ENCODE peak calls at places on chromosomes 3 and 15, in six cellular contexts. One of them, this sample, is unnamed. For H3K27me3 and H3K9me3, the result is how much of the 10 kb centered on the place peaks cover.

GRCh38 chr15:90203922-90204321 is 2.8 kb downstream of the SEMA4B start:
- DNase-seq in right cardiac atrium: peak
- DNase-seq in body of pancreas: peak
- DNase-seq in HCT116: no peak
- DNase-seq in fibroblast of lung: no peak
- DNase-seq in GM23248: no peak
- DNase-seq in this sample: no peak

GRCh38 chr3:64109438-64109837 is 86.1 kb upstream of the PSMD6 start:
- DNase-seq in body of pancreas: peak
- DNase-seq in fibroblast of lung: no peak
- DNase-seq in right cardiac atrium: peak
- DNase-seq in GM23248: no peak
- DNase-seq in HCT116: no peak
- DNase-seq in this sample: no peak

GRCh38 chr15:90903733-90904536 is 833 bp downstream of the MAN2A2 start:
- DNase-seq in fibroblast of lung: no peak
- DNase-seq in GM23248: no peak
- DNase-seq in HCT116: no peak
- DNase-seq in right cardiac atrium: peak
- DNase-seq in body of pancreas: peak
- DNase-seq in this sample: no peak

GRCh38 chr3:195904364-195904763 is 4.0 kb downstream of the TNK2 start:
- DNase-seq in body of pancreas: no peak
- DNase-seq in GM23248: no peak
- DNase-seq in HCT116: no peak
- DNase-seq in right cardiac atrium: no peak
- DNase-seq in fibroblast of lung: no peak
- DNase-seq in this sample: no peak

GRCh38 chr3:188830955-188831354 is 340.8 kb upstream of the TPRG1 start:
- DNase-seq in right cardiac atrium: no peak
- DNase-seq in body of pancreas: no peak
- DNase-seq in GM23248: peak
- DNase-seq in HCT116: no peak
- DNase-seq in fibroblast of lung: peak
- DNase-seq in this sample: no peak

GRCh38 chr3:82163907-82164520 is 402.6 kb upstream of the GBE1 start:
- DNase-seq in right cardiac atrium: no peak
- DNase-seq in HCT116: peak
- DNase-seq in GM23248: peak
- DNase-seq in body of pancreas: no peak
- DNase-seq in fibroblast of lung: peak
- DNase-seq in this sample: no peak

GRCh38 chr3:174440350-174440716 is 418.8 kb upstream of the NAALADL2 start:
- DNase-seq in GM23248: peak
- DNase-seq in body of pancreas: peak
- DNase-seq in HCT116: no peak
- DNase-seq in right cardiac atrium: peak
- DNase-seq in fibroblast of lung: peak
- DNase-seq in this sample: peak

GRCh38 chr15:61880079-61880478 is 180.2 kb downstream of the VPS13C start:
- DNase-seq in HCT116: no peak
- DNase-seq in right cardiac atrium: no peak
- DNase-seq in fibroblast of lung: no peak
- DNase-seq in body of pancreas: no peak
- DNase-seq in GM23248: no peak
- DNase-seq in this sample: no peak

GRCh38 chr3:24145481-24145880 is 200.4 kb downstream of the NR1D2 start:
- DNase-seq in body of pancreas: no peak
- DNase-seq in GM23248: peak
- DNase-seq in fibroblast of lung: no peak
- DNase-seq in right cardiac atrium: no peak
- DNase-seq in HCT116: no peak
- DNase-seq in this sample: no peak

GRCh38 chr3:184596886-184597575 is 35.4 kb downstream of the EPHB3 start:
- DNase-seq in body of pancreas: no peak
- DNase-seq in right cardiac atrium: peak
- DNase-seq in GM23248: no peak
- DNase-seq in HCT116: no peak
- DNase-seq in fibroblast of lung: no peak
- DNase-seq in this sample: no peak

GRCh38 chr3:141594357-141594756 is 107.5 kb downstream of the RASA2 start:
- DNase-seq in body of pancreas: no peak
- DNase-seq in HCT116: no peak
- DNase-seq in fibroblast of lung: no peak
- DNase-seq in GM23248: no peak
- DNase-seq in right cardiac atrium: no peak
- DNase-seq in this sample: no peak

GRCh38 chr3:169489775-169490546 is 173.6 kb downstream of the MECOM start:
- DNase-seq in body of pancreas: no peak
- DNase-seq in fibroblast of lung: no peak
- DNase-seq in HCT116: no peak
- DNase-seq in right cardiac atrium: no peak
- DNase-seq in GM23248: no peak
- DNase-seq in this sample: no peak

GRCh38 chr3:42518800-42519567 is 16.5 kb downstream of the VIPR1 start:
- DNase-seq in HCT116: no peak
- DNase-seq in fibroblast of lung: no peak
- DNase-seq in body of pancreas: no peak
- DNase-seq in GM23248: no peak
- DNase-seq in right cardiac atrium: peak
- DNase-seq in this sample: no peak

GRCh38 chr3:175422744-175423143 is 563.6 kb downstream of the NAALADL2 start:
- DNase-seq in body of pancreas: no peak
- DNase-seq in HCT116: no peak
- DNase-seq in fibroblast of lung: no peak
- DNase-seq in GM23248: no peak
- DNase-seq in right cardiac atrium: no peak
- DNase-seq in this sample: no peak

DNA sequence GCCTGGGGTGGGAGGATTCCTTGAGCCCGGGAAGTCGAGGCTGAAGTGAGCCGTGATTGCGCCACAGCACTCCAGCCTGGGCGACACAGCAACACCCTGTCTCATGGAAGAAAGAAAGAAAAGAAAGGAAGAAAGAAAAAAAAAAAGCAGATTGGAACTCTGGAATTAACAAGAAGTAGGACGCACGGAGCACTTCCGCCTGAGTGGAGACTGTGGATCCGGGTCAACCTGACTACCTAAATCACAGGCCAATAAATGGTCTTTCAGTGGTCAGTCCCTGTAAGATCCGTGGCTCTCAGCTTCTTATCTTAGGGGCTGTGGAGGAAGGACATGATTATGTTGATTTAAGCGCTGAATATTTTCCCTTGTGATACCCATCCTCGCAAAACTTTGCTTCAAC is 2.4 kb upstream of the PPARG start:
- DNase-seq in right cardiac atrium: no peak
- DNase-seq in HCT116: no peak
- DNase-seq in body of pancreas: no peak
- DNase-seq in GM23248: no peak
- DNase-seq in fibroblast of lung: no peak
- DNase-seq in this sample: no peak
- H3K27me3 ChIP-seq in right cardiac atrium: under half
- H3K27me3 ChIP-seq in HCT116: under half
- H3K27me3 ChIP-seq in body of pancreas: under half
- H3K27me3 ChIP-seq in GM23248: under half
- H3K27me3 ChIP-seq in fibroblast of lung: under half
- H3K27me3 ChIP-seq in this sample: under half

GRCh38 chr15:79918278-79918677 is 21.5 kb upstream of the MTHFS start:
- DNase-seq in right cardiac atrium: no peak
- DNase-seq in fibroblast of lung: no peak
- DNase-seq in GM23248: no peak
- DNase-seq in body of pancreas: no peak
- DNase-seq in HCT116: no peak
- DNase-seq in this sample: no peak

GRCh38 chr15:79922512-79923067 is 25.8 kb upstream of the MTHFS start:
- DNase-seq in fibroblast of lung: peak
- DNase-seq in right cardiac atrium: no peak
- DNase-seq in GM23248: no peak
- DNase-seq in body of pancreas: no peak
- DNase-seq in HCT116: no peak
- DNase-seq in this sample: no peak

GRCh38 chr15:79919749-79920511 is 23.1 kb upstream of the MTHFS start:
- DNase-seq in fibroblast of lung: no peak
- DNase-seq in body of pancreas: no peak
- DNase-seq in HCT116: no peak
- DNase-seq in GM23248: no peak
- DNase-seq in right cardiac atrium: no peak
- DNase-seq in this sample: no peak

GRCh38 chr15:79916424-79916823 is 19.6 kb upstream of the MTHFS start:
- DNase-seq in body of pancreas: no peak
- DNase-seq in fibroblast of lung: peak
- DNase-seq in right cardiac atrium: no peak
- DNase-seq in HCT116: no peak
- DNase-seq in GM23248: no peak
- DNase-seq in this sample: no peak

GRCh38 chr15:79919090-79919748 is 22.4 kb upstream of the MTHFS start:
- DNase-seq in HCT116: no peak
- DNase-seq in right cardiac atrium: no peak
- DNase-seq in GM23248: no peak
- DNase-seq in body of pancreas: no peak
- DNase-seq in fibroblast of lung: no peak
- DNase-seq in this sample: no peak
- H3K9me3 ChIP-seq in HCT116: under half
- H3K9me3 ChIP-seq in right cardiac atrium: under half
- H3K9me3 ChIP-seq in GM23248: under half
- H3K9me3 ChIP-seq in body of pancreas: under half
- H3K9me3 ChIP-seq in fibroblast of lung: under half
- H3K9me3 ChIP-seq in this sample: half or more

DNA sequence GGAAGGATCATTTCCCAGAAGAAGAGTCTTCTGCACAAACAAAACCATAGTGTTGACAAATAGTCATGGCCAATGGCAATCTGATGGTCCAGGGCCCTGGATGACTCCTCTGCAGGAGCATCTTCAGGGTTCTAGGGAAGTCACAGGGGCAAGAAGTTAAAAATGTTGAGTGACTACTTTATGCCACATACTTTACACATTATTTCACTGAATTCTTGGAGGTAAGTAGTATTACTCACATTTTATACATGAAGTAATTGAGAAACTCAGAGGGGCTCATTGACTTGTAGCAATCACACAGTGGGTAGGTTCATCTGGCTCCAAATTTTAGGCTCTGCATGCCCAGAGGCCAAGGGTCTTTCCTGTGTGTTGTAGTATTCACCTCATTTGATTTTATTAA is 430.2 kb upstream of the MCTP2 start:
- DNase-seq in right cardiac atrium: no peak
- DNase-seq in GM23248: peak
- DNase-seq in fibroblast of lung: no peak
- DNase-seq in body of pancreas: no peak
- DNase-seq in HCT116: no peak
- DNase-seq in this sample: peak
- H3K27me3 ChIP-seq in right cardiac atrium: under half
- H3K27me3 ChIP-seq in GM23248: under half
- H3K27me3 ChIP-seq in fibroblast of lung: under half
- H3K27me3 ChIP-seq in body of pancreas: under half
- H3K27me3 ChIP-seq in HCT116: under half
- H3K27me3 ChIP-seq in this sample: under half

DNA sequence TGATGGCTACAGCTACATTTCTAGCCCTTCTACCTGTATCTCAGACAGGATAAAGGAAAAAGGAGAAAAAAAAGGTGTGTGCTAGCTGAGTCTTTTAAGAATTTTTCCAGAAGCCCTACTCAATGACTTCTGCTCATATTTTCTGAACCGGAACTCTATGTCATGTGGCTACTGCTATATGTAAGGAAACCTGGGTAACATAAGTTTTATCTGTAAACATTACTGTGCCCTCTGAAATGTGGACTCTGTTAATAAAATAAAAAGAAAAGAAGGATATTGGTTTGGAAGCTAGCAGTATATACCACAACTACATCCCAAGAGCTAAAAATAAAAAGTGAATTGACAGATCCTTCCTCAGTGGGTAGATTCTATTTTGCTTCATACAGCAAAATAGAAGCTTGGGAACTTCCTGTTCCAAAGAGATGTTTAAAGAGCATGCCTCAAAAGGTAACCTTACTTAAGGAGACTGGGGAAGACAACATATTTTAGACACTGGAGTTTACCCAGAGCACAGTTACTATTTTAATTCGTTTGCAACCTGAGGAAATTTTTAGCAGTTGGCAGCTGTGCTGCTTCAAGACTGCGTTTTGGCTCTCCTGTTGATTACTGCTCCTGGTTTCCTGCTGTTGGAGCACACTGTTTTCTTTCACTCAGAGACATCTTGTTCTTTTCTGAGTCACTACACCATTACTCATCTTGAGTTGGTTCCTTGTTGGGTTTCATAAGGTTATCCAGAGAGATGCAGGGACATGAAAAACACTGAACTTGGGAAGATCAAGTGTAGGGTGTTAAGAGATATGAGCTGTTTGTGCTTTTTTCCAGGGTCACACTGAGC is 280.7 kb downstream of the NFKBIZ start:
- DNase-seq in fibroblast of lung: peak
- DNase-seq in GM23248: peak
- DNase-seq in HCT116: peak
- DNase-seq in body of pancreas: peak
- DNase-seq in right cardiac atrium: peak
- DNase-seq in this sample: peak
- H3K9me3 ChIP-seq in fibroblast of lung: under half
- H3K9me3 ChIP-seq in GM23248: under half
- H3K9me3 ChIP-seq in HCT116: under half
- H3K9me3 ChIP-seq in body of pancreas: under half
- H3K9me3 ChIP-seq in right cardiac atrium: under half
- H3K9me3 ChIP-seq in this sample: under half

GRCh38 chr3:46575577-46576222 is 9.6 kb upstream of the LRRC2 start:
- DNase-seq in body of pancreas: no peak
- DNase-seq in right cardiac atrium: no peak
- DNase-seq in HCT116: no peak
- DNase-seq in GM23248: no peak
- DNase-seq in fibroblast of lung: no peak
- DNase-seq in this sample: no peak
- H3K27me3 ChIP-seq in body of pancreas: under half
- H3K27me3 ChIP-seq in right cardiac atrium: under half
- H3K27me3 ChIP-seq in HCT116: under half
- H3K27me3 ChIP-seq in GM23248: under half
- H3K27me3 ChIP-seq in fibroblast of lung: under half
- H3K27me3 ChIP-seq in this sample: under half

GRCh38 chr3:191813245-191813644 is 352.3 kb downstream of the PYDC2 start:
- DNase-seq in fibroblast of lung: no peak
- DNase-seq in body of pancreas: no peak
- DNase-seq in right cardiac atrium: no peak
- DNase-seq in HCT116: no peak
- DNase-seq in GM23248: no peak
- DNase-seq in this sample: no peak
- H3K9me3 ChIP-seq in fibroblast of lung: under half
- H3K9me3 ChIP-seq in body of pancreas: under half
- H3K9me3 ChIP-seq in right cardiac atrium: under half
- H3K9me3 ChIP-seq in HCT116: under half
- H3K9me3 ChIP-seq in GM23248: under half
- H3K9me3 ChIP-seq in this sample: under half

GRCh38 chr3:186413615-186414415 is 51.8 kb upstream of the DGKG start:
- DNase-seq in body of pancreas: peak
- DNase-seq in HCT116: no peak
- DNase-seq in right cardiac atrium: peak
- DNase-seq in GM23248: peak
- DNase-seq in fibroblast of lung: peak
- DNase-seq in this sample: peak
- H3K27me3 ChIP-seq in body of pancreas: under half
- H3K27me3 ChIP-seq in HCT116: under half
- H3K27me3 ChIP-seq in right cardiac atrium: under half
- H3K27me3 ChIP-seq in GM23248: under half
- H3K27me3 ChIP-seq in fibroblast of lung: under half
- H3K27me3 ChIP-seq in this sample: under half

This sample was measured in MG63.